ENCODE peak calls at places on chromosomes 6 and 20, in eight cellular contexts. J, F, C, Q, E, Y, B and U are unnamed samples.
A peak's percentile ranks its signal among the peaks of the same experiment; 100 is the strongest.

GRCh38 chr6:56958481-56958880 is 3.6 kb downstream of the BEND6 start:
- DNase-seq in Y (no peak), C (no peak), B (no peak), Q (no peak), F (no peak), E (no peak), J (no peak), U (no peak)

GRCh38 chr6:36929152-36929551 is 25.4 kb upstream of the PI16 start:
- DNase-seq in J (no peak), B (no peak), F (no peak), C (no peak), E (no peak), Y (no peak), Q (no peak), U (no peak)

GRCh38 chr6:111573118-111573883 is 32.4 kb downstream of the TRAF3IP2 start:
- DNase-seq in J (no peak), F (no peak), B (no peak), Y (no peak), Q (no peak), E (peak; percentile 75), C (no peak), U (no peak)

GRCh38 chr6:107603029-107603428 is 113.1 kb downstream of the SOBP start:
- DNase-seq in J (no peak), Q (no peak), C (no peak), Y (no peak), B (no peak), F (no peak), E (no peak), U (no peak)

GRCh38 chr6:29758761-29759160 is 35.5 kb downstream of the HLA-F start:
- DNase-seq in E (no peak), B (no peak), F (no peak), J (no peak), C (no peak), Y (no peak), Q (no peak), U (no peak)

GRCh38 chr6:35694462-35694861 is 5.7 kb upstream of the FKBP5 start:
- DNase-seq in F (no peak), B (no peak), E (no peak), J (no peak), Y (no peak), C (no peak), Q (no peak), U (no peak)

GRCh38 chr6:156189714-156190113 is 587.5 kb upstream of the ARID1B start:
- DNase-seq in C (no peak), J (no peak), B (no peak), E (no peak), F (no peak), Q (no peak), Y (no peak), U (no peak)

GRCh38 chr20:1946442-1946761 is 47.5 kb downstream of the PDYN start:
- DNase-seq in F (no peak), B (no peak), Q (no peak), J (no peak), C (no peak), E (no peak), Y (no peak), U (no peak)

GRCh38 chr6:146985111-146985510 is 219.1 kb upstream of the STXBP5 start:
- DNase-seq in B (no peak), Y (no peak), Q (no peak), E (no peak), F (no peak), J (no peak), C (no peak), U (no peak)

GRCh38 chr6:23510778-23511510 is 615.1 kb upstream of the NRSN1 start:
- DNase-seq in Y (no peak), J (no peak), B (no peak), F (no peak), E (peak; percentile 69), Q (no peak), C (no peak), U (no peak)

GRCh38 chr6:74044417-74045096 is 348.6 kb downstream of the CD109 start:
- DNase-seq in B (no peak), J (no peak), Q (no peak), E (no peak), Y (peak; percentile 32), C (no peak), F (no peak), U (no peak)

GRCh38 chr20:48668451-48668946 is 159.3 kb downstream of the PREX1 start:
- DNase-seq in B (no peak), E (no peak), C (no peak), J (no peak), Y (no peak), F (no peak), Q (no peak), U (peak; percentile 42)

GRCh38 chr6:103983000-103983399 is 876.7 kb downstream of the HACE1 start:
- DNase-seq in B (no peak), Y (no peak), E (no peak), C (no peak), Q (no peak), F (no peak), J (no peak), U (no peak)

GRCh38 chr6:32216998-32217397 is 6.9 kb downstream of the NOTCH4 start:
- DNase-seq in Y (no peak), C (no peak), F (no peak), Q (no peak), J (no peak), E (no peak), B (no peak), U (no peak)

GRCh38 chr20:51562334-51563140 is 20.0 kb upstream of the NFATC2 start:
- DNase-seq in Q (peak; percentile 35), J (peak; percentile 35), F (peak; percentile 79), E (peak; percentile 42), B (no peak), Y (peak; percentile 94), C (peak; percentile 3), U (peak; percentile 60)

GRCh38 chr6:122649701-122650100 is 39.5 kb downstream of the PKIB start:
- DNase-seq in Y (no peak), E (no peak), B (no peak), F (no peak), Q (no peak), J (no peak), C (no peak), U (no peak)

GRCh38 chr6:108250240-108250866 is 10.5 kb downstream of the SNX3 start:
- DNase-seq in E (peak; percentile 36), B (peak; percentile 4), C (no peak), J (no peak), F (no peak), Y (no peak), Q (no peak), U (peak; percentile 2)

GRCh38 chr20:60465993-60466682 is 507.9 kb downstream of the CDH26 start:
- DNase-seq in C (no peak), F (no peak), J (no peak), Q (no peak), Y (no peak), E (no peak), B (no peak), U (no peak)

GRCh38 chr6:149680490-149680889 is 32.0 kb upstream of the KATNA1 start:
- DNase-seq in J (no peak), E (peak; percentile 68), C (no peak), Q (no peak), B (no peak), Y (no peak), F (no peak), U (no peak)

GRCh38 chr6:165728196-165728595 is 65.2 kb upstream of the PDE10A start:
- DNase-seq in Q (no peak), C (no peak), J (peak; percentile 75), Y (no peak), B (no peak), F (no peak), E (no peak), U (no peak)

GRCh38 chr6:100484474-100484873 is 19.8 kb upstream of the SIM1 start:
- DNase-seq in F (no peak), E (no peak), J (no peak), B (no peak), Y (no peak), Q (no peak), C (no peak), U (no peak)

GRCh38 chr6:36840471-36841461 is 1.5 kb upstream of the CPNE5 start:
- DNase-seq in E (no peak), C (peak; percentile 11), F (no peak), Q (peak; percentile 51), B (no peak), Y (no peak), J (peak; percentile 57), U (no peak)